ENCODE peak calls at places on chromosomes 1 and 21, in ten cellular contexts. H is colonic mucosa, M is ovary, A is small intestine, N is fibroblast of pulmonary artery, R is A673, C is aorta, U is PC-9, O is lower leg skin, D is fibroblast of the aortic adventitia. S is an unnamed sample.

GRCh38 chr1:106889054-106889453 is 167.4 kb upstream of the PRMT6 start:
- DNase-seq in O (no peak), D (no peak), U (no peak), A (no peak), C (no peak), R (no peak), N (no peak), M (no peak), H (no peak), S (peak)

GRCh38 chr21:26490771-26491170 is 82.3 kb downstream of the CYYR1 start:
- DNase-seq in R (peak), D (peak), M (no peak), O (no peak), C (no peak), N (peak), A (no peak), H (no peak), U (no peak), S (no peak)

GRCh38 chr1:156749429-156750118 is 1.9 kb downstream of the HDGF start:
- DNase-seq in U (peak), C (no peak), H (peak), D (no peak), O (no peak), A (peak), N (no peak), R (no peak), M (peak), S (no peak)

GRCh38 chr1:64882574-64883255 is 83.6 kb downstream of the JAK1 start:
- DNase-seq in U (no peak), D (no peak), O (no peak), R (no peak), N (no peak), H (no peak), M (no peak), C (no peak), A (no peak), S (no peak)

GRCh38 chr1:119188926-119189325 is 48.5 kb upstream of the WARS2 start:
- DNase-seq in D (peak), H (no peak), M (no peak), O (no peak), C (no peak), R (no peak), N (peak), A (no peak), U (no peak), S (no peak)

GRCh38 chr1:24964811-24965570 is 34.9 kb upstream of the RUNX3 start:
- DNase-seq in R (no peak), A (peak), O (no peak), N (no peak), H (peak), U (no peak), D (no peak), C (peak), M (no peak), S (no peak)

GRCh38 chr21:41758550-41758949 is 8.3 kb downstream of the RIPK4 start:
- DNase-seq in U (peak), C (no peak), M (no peak), N (no peak), A (no peak), O (no peak), H (no peak), D (no peak), R (no peak), S (no peak)

GRCh38 chr1:35505911-35506798 is 51.0 kb downstream of the KIAA0319L start:
- DNase-seq in H (no peak), O (no peak), U (peak), R (peak), M (no peak), C (no peak), A (peak), N (peak), D (peak), S (no peak)

GRCh38 chr21:31514598-31514997 is 144.9 kb upstream of the SOD1 start:
- DNase-seq in M (no peak), U (no peak), A (peak), H (no peak), R (no peak), C (no peak), N (no peak), O (no peak), D (no peak), S (peak)

GRCh38 chr1:78003882-78004718 is 639 bp upstream of the DNAJB4 start:
- DNase-seq in R (peak), D (peak), C (peak), U (peak), H (peak), N (peak), M (peak), A (no peak), O (no peak), S (peak)

GRCh38 chr1:66944330-66945274 is 19.8 kb downstream of the MIER1 start:
- DNase-seq in U (peak), H (no peak), R (no peak), A (peak), N (peak), C (peak), M (peak), O (no peak), D (peak), S (peak)

GRCh38 chr1:228108055-228108690 is 926 bp downstream of the MRPL55 start:
- DNase-seq in R (no peak), D (no peak), H (no peak), U (no peak), M (no peak), N (no peak), O (peak), A (no peak), C (no peak), S (no peak)

GRCh38 chr1:182193908-182194550 is 132.5 kb upstream of the ZNF648 start:
- DNase-seq in O (no peak), U (no peak), A (no peak), H (no peak), N (no peak), R (no peak), D (peak), C (peak), M (no peak), S (peak)

GRCh38 chr1:180948846-180949615 is 36.3 kb downstream of the KIAA1614 start:
- DNase-seq in R (no peak), U (no peak), M (no peak), C (no peak), H (no peak), A (no peak), O (no peak), D (no peak), N (peak), S (peak)

GRCh38 chr1:91621360-91621759 is 120.7 kb downstream of the CDC7 start:
- DNase-seq in N (no peak), D (no peak), H (no peak), C (no peak), U (no peak), R (no peak), M (no peak), A (no peak), O (no peak), S (no peak)

GRCh38 chr1:20328201-20328600 is 37.5 kb downstream of the VWA5B1 start:
- DNase-seq in H (no peak), C (no peak), O (no peak), D (no peak), R (no peak), M (no peak), U (no peak), N (no peak), A (no peak), S (no peak)

GRCh38 chr1:109282952-109283747 is at the start of gene PSRC1:
- DNase-seq in U (peak), R (peak), N (peak), D (peak), O (peak), H (peak), M (peak), C (peak), A (peak), S (peak)

GRCh38 chr1:99808391-99809115 is 41.6 kb upstream of the AGL start:
- DNase-seq in R (peak), O (no peak), D (peak), A (peak), U (peak), H (peak), C (no peak), M (no peak), N (peak), S (peak)

GRCh38 chr1:44786138-44786840 is 1.7 kb downstream of the BEST4 start:
- DNase-seq in N (peak), D (peak), C (peak), R (peak), U (peak), M (peak), H (peak), O (no peak), A (peak), S (peak)

GRCh38 chr1:228009828-228010775 is 3.3 kb downstream of the WNT3A start:
- DNase-seq in M (no peak), A (no peak), R (no peak), U (no peak), D (no peak), N (no peak), H (no peak), O (peak), C (no peak), S (no peak)

GRCh38 chr1:22613226-22613918 is 23.1 kb upstream of the C1QA start:
- DNase-seq in M (no peak), O (no peak), N (no peak), C (no peak), H (no peak), A (no peak), R (no peak), U (no peak), D (no peak), S (no peak)

GRCh38 chr1:149844650-149845255 is 54.6 kb upstream of the BOLA1 start:
- DNase-seq in H (no peak), O (peak), N (no peak), M (no peak), D (no peak), C (no peak), U (no peak), R (no peak), A (peak), S (peak)

GRCh38 chr21:15293251-15293650 is 228.5 kb upstream of the NRIP1 start:
- DNase-seq in R (peak), C (no peak), H (no peak), D (peak), A (peak), O (no peak), N (peak), U (peak), M (no peak), S (peak)

GRCh38 chr1:246569248-246570238 is 3.3 kb downstream of the CNST start:
- DNase-seq in M (no peak), C (no peak), O (no peak), D (no peak), A (no peak), R (peak), U (no peak), H (peak), N (peak), S (no peak)

GRCh38 chr1:6612641-6613360 is 730 bp upstream of the PHF13 start:
- DNase-seq in H (peak), R (no peak), M (peak), D (peak), A (peak), C (peak), U (peak), O (peak), N (peak), S (peak)

GRCh38 chr1:220487297-220487820 is 40.6 kb upstream of the MARK1 start:
- DNase-seq in H (peak), U (peak), N (peak), R (peak), A (peak), D (peak), M (no peak), C (no peak), O (no peak), S (peak)

GRCh38 chr1:240435996-240436566 is 175.9 kb downstream of the GREM2 start:
- DNase-seq in U (no peak), R (no peak), N (no peak), H (no peak), A (no peak), O (no peak), M (no peak), D (no peak), C (no peak), S (no peak)

GRCh38 chr1:205248793-205249601 is 21.3 kb downstream of the TMCC2 start:
- DNase-seq in U (no peak), N (peak), D (peak), H (peak), C (peak), A (no peak), R (no peak), M (peak), O (no peak), S (peak)

GRCh38 chr1:169786974-169787373 is 7.7 kb downstream of the METTL18 start:
- DNase-seq in H (no peak), N (no peak), C (no peak), D (no peak), U (no peak), M (no peak), A (no peak), O (no peak), R (no peak), S (no peak)

GRCh38 chr1:204583909-204584632 is 67.9 kb downstream of the MDM4 start:
- DNase-seq in N (no peak), O (no peak), M (no peak), A (no peak), C (no peak), U (no peak), D (no peak), H (no peak), R (no peak), S (no peak)

GRCh38 chr1:10638559-10639300 is 157.7 kb downstream of the CASZ1 start:
- DNase-seq in A (no peak), C (no peak), D (no peak), R (no peak), U (no peak), N (no peak), O (no peak), H (no peak), M (no peak), S (no peak)

GRCh38 chr1:10640843-10641553 is 155.4 kb downstream of the CASZ1 start:
- DNase-seq in C (no peak), A (no peak), M (no peak), O (no peak), N (no peak), U (no peak), D (no peak), H (no peak), R (no peak), S (no peak)

GRCh38 chr1:10640079-10640578 is 156.3 kb downstream of the CASZ1 start:
- DNase-seq in R (peak), D (no peak), A (no peak), O (no peak), U (no peak), H (no peak), M (no peak), C (no peak), N (no peak), S (peak)

GRCh38 chr1:10637833-10638558 is 158.4 kb downstream of the CASZ1 start:
- DNase-seq in N (no peak), H (no peak), U (no peak), C (no peak), D (no peak), R (no peak), A (no peak), O (no peak), M (no peak), S (no peak)

DNA sequence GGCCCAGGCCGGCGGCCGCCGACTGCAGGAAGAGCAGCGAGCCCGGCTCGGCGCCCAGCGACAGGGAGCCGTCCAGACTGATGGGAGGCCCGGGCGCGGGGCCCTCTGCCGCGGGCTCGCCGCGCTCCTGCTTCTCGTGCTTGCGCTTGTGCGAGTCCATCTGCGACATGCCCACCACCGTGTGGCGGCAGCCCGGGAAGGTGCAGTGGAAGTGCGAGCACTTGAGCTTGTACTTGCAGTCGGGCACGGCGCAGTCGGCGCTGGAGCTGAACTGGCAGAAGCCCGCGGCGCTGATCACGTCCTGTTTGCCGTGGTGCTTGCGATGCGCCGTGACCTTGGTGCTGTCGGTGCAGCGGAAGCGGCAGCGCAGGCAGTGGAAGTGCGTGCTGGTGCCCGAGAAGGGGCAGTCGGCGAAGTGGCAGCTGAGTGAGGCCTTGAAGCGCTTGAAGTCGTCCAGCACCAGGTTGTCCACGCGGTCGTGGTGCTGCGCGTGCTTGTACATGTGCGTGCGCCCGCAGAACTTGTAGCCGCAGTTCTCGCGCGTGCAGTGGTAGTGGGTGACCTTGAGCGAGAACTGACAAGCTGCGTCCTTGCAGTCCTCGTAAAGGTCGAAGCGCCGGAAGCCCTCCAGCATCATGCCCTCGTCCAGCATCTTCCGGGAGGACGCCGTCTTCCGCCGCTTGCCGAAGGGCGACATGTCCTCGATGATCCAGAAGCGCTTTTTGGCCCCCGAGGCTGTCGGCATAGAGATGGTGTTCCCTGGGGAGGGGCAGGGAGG is 157.0 kb downstream of the CASZ1 start:
- DNase-seq in R (no peak), C (no peak), M (no peak), N (peak), U (no peak), O (no peak), D (peak), A (no peak), H (no peak), S (no peak)
- H3K4me3 ChIP-seq in R (no peak), C (no peak), M (no peak), N (no peak), U (no peak), O (no peak), D (peak), A (no peak), H (no peak), S (no peak)

GRCh38 chr1:26125382-26125781 is 13.8 kb downstream of the PDIK1L start:
- DNase-seq in N (no peak), A (no peak), R (no peak), C (no peak), H (no peak), D (no peak), M (no peak), O (no peak), U (no peak), S (no peak)

GRCh38 chr1:26121854-26122773 is 10.5 kb downstream of the PDIK1L start:
- DNase-seq in N (no peak), U (peak), C (no peak), M (no peak), O (no peak), H (no peak), R (no peak), D (no peak), A (no peak), S (no peak)

GRCh38 chr1:26125946-26126320 is 14.3 kb downstream of the PDIK1L start:
- DNase-seq in A (no peak), R (no peak), C (no peak), N (no peak), H (no peak), O (no peak), D (no peak), U (no peak), M (no peak), S (no peak)

GRCh38 chr1:26124433-26125318 is 13.1 kb downstream of the PDIK1L start:
- DNase-seq in H (no peak), D (no peak), U (no peak), N (no peak), A (no peak), O (no peak), R (no peak), C (no peak), M (no peak), S (no peak)

GRCh38 chr1:26122988-26123973 is 11.7 kb downstream of the PDIK1L start:
- DNase-seq in N (no peak), M (no peak), D (peak), O (no peak), H (no peak), C (no peak), R (no peak), U (no peak), A (peak), S (no peak)
- H3K4me3 ChIP-seq in N (no peak), M (no peak), D (no peak), O (no peak), H (no peak), C (no peak), R (no peak), U (peak), A (no peak), S (no peak)

GRCh38 chr1:115632251-115633026 is 9.3 kb upstream of the VANGL1 start:
- DNase-seq in R (no peak), M (no peak), A (no peak), N (no peak), U (no peak), O (no peak), H (no peak), C (no peak), D (no peak), S (no peak)
- H3K4me3 ChIP-seq in R (no peak), M (no peak), A (no peak), N (no peak), U (no peak), O (no peak), H (no peak), C (no peak), D (no peak), S (no peak)

DNA sequence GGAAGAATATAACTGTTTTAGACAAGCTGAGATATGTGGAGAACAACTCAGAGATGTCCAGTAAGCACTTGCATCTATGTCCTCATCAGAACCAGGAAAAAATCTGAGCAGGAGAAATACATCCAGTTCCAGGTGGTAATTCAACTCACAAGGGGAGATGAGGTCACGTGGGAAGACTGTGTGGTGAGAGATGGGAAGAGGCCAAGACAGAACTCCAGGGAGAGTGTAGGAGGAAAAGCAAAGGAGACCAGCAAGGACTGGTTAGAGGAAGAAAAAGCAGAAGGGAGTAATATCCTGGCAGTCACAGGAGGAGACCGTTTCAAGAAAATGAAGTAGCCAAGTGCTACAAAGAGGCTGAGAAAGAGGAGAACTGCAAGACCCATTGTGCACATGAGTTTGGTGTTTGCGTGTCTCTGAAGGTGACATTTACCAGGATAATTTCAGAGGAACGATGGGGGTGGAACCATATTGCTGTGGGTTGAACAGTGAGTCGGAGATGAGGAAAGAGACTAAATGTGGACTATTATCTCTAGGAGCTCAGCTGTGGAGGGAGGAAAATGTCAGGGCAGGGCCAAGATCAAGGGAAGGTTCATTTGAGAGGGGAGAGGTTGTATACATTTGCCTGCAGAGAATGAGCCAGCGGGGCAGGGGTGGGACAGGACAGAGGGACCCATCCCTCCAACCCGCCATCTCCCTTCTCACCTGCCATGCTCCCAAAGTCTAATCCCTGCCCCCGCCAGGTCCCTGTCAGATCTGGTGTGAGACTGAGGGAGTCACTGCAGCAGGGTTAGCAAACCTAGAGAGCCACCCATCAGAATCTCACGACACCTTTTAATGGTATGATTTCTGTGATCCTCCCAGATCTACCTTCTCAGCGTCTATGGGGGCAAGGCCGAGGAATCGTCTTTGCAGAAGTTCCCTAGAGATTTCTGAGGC is 24.9 kb downstream of the SUSD4 start:
- DNase-seq in D (peak), H (no peak), C (no peak), M (no peak), O (peak), A (no peak), N (no peak), U (no peak), R (no peak), S (peak)
- H3K4me3 ChIP-seq in D (no peak), H (no peak), C (no peak), M (no peak), O (no peak), A (no peak), N (no peak), U (no peak), R (no peak), S (no peak)

GRCh38 chr1:192251735-192252134 is 65.1 kb upstream of the RGS21 start:
- DNase-seq in M (no peak), U (no peak), H (no peak), D (no peak), R (no peak), N (no peak), A (no peak), C (no peak), O (no peak), S (no peak)
- H3K4me3 ChIP-seq in M (no peak), U (no peak), H (no peak), D (no peak), R (no peak), N (no peak), A (no peak), C (no peak), O (no peak), S (no peak)

S was measured in cardiac muscle cell.